ENCODE peak calls at places on chromosomes 1 and 21, in four cellular contexts. Q is OCI-LY7, F is cardiac muscle cell, P is GM23248. J is an unnamed sample. For H3K4me1, the result is how much of the 10 kb centered on the place peaks cover.

GRCh38 chr1:911875-912739 is 11.6 kb upstream of the SAMD11 start:
- DNase-seq in Q (no peak), F (no peak), P (no peak), J (no peak)

GRCh38 chr1:51715369-51715768 is 98.5 kb downstream of the OSBPL9 start:
- DNase-seq in Q (no peak), F (no peak), P (no peak), J (no peak)

GRCh38 chr1:22850681-22851080 is 122.0 kb downstream of the LACTBL1 start:
- DNase-seq in Q (no peak), F (peak), P (no peak), J (no peak)

GRCh38 chr21:15446193-15446592 is 283.6 kb upstream of the USP25 start:
- DNase-seq in Q (no peak), F (peak), P (no peak), J (no peak)

GRCh38 chr1:67771152-67771551 is 62.1 kb downstream of the GNG12 start:
- DNase-seq in Q (peak), F (no peak), P (peak), J (no peak)

GRCh38 chr21:27802816-27803475 is 836.1 kb upstream of the ADAMTS5 start:
- DNase-seq in Q (peak), F (peak), P (peak), J (no peak)

GRCh38 chr21:29091032-29091431 is 17.6 kb upstream of the CCT8 start:
- DNase-seq in Q (no peak), F (peak), P (peak), J (no peak)

GRCh38 chr1:26555550-26555981 is 26.0 kb downstream of the RPS6KA1 start:
- DNase-seq in Q (no peak), F (peak), P (no peak), J (no peak)

GRCh38 chr1:2290595-2291510 is 62.7 kb downstream of the SKI start:
- DNase-seq in Q (peak), F (peak), P (peak), J (peak)

DNA sequence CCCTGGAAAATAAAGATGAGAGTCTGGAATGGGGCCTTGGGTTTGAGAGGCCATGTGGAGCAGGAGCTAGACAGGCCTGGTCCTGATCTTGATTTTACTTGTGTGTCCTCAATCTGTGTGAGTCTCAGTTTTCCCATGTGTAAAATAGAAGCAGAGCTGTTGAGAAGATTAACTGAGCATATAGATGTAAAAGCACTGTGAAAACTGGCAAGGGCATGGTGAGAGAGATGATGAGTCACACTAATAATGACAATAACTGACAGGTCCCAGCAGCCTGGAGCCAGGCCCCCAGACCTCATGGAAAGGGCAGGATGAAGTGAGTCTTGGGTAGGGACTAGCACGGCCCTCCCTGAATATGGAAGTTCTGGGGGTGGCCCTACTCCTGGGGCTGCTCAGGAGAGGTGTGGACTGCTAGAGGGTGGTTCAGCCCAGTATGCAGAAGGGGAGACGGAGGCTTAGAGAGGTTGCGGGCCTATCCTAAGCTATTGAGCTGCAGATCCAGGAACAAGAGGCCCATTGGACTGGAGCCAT is 2.8 kb upstream of the AHDC1 start:
- DNase-seq in Q (no peak), F (no peak), P (peak), J (no peak)
- H3K4me3 ChIP-seq in Q (no peak), F (no peak), P (no peak), J (no peak)

GRCh38 chr1:98086156-98086555 is 165.3 kb upstream of the DPYD start:
- DNase-seq in Q (no peak), F (peak), P (peak), J (no peak)
- H3K27ac ChIP-seq in Q (no peak), F (no peak), P (peak), J (no peak)

DNA sequence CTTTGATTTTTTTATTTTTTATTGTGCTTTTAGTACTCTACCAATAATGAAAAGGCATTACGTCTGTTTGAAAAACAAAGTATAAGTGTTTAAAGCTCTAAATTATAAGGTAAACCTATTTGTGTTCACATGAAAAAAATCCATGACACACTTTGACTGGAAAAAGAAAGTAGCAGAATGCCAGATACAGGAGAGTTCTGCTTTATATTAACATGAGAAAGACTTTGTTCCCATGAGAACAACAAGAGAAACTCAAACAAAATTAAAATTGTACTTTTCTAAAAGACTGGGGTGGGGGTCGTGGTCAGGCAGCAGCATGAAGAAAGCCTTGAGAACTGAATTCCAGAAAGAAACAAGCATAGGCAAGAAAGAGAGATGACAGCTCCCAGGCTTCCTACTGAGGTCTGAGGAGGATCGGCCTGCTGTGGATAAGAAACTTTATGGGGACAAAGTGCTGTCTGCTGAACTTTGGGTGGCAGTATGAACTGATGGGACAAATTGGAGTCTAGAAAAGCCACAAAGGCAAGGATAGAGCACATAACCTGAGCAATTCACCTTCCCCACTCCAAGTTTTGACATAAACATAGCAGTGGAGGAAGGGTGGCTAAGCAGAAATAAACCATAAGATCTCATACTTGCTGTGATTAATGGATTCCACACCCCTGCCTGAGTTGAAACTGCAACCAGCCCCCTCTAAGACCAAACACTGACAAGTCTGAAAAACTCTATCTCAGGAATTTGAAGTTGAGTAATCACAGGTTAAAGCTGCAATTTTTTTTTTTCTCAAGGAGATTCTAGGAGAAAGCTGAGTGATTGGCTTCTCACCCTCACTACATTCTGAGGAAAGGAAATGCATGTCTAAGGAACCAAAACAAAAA is 43.7 kb downstream of the COL6A1 start:
- DNase-seq in Q (no peak), F (peak), P (peak), J (no peak)
- H3K4me1 ChIP-seq in Q (under half), F (under half), P (under half), J (half or more)

GRCh38 chr1:65266501-65266900 is 42.8 kb upstream of the DNAJC6 start:
- DNase-seq in Q (no peak), F (no peak), P (no peak), J (peak)

GRCh38 chr1:65263286-65263685 is 46.1 kb upstream of the DNAJC6 start:
- DNase-seq in Q (no peak), F (no peak), P (no peak), J (no peak)

GRCh38 chr1:65267291-65268087 is 41.9 kb upstream of the DNAJC6 start:
- DNase-seq in Q (no peak), F (no peak), P (no peak), J (peak)

GRCh38 chr1:65265296-65266271 is 43.8 kb upstream of the DNAJC6 start:
- DNase-seq in Q (no peak), F (peak), P (peak), J (peak)

GRCh38 chr1:65264197-65264929 is 45.0 kb upstream of the DNAJC6 start:
- DNase-seq in Q (no peak), F (peak), P (peak), J (peak)
- H3K4me3 ChIP-seq in Q (peak), F (no peak), P (peak), J (peak)

DNA sequence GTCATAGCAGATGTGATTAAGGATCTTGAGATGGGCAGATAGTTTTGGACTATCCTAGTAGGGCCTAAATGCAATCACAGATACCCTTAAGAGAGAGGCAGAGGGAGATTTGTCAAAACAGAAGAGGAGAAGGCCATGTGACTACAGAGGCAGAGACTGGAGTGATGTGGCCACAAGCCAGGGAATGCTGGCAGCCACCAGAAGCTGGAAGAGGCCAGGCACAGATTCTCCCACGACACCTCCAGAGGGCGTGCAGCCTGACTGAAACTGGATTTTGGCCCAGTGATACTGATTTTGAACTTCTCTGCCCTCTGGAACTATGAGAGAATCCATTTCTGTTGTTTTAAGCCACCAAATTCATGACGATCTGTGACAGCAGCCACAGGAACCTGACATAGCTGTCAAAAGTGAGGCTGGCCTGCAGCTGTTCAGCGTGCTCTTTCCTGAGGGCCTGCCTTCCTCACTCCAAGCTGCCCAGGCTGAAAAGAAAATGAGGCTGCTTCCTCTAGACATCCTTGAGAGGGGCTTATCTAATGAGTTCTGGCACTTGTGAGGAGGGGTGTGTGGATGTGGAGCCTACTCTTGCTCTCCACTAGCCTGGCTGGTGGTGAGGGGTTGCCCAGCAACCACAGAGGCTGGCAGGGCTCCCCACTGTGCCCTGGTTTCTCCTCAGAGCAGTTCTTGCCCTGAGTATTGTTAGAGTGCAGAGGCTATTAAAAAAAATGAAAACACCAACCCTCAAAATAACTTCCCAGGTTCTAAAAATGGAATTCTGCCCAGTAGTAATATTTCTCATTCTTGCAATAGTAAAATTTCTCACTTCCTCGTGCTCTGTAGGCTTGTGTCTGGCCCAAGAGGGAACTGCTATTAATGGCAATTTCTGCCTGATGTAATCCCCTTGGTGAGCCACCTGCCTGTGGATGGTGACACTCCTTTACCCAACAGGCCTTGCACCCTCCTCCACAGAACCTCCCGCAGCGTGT is 52.4 kb upstream of the EPS8L3 start:
- DNase-seq in Q (peak), F (peak), P (peak), J (no peak)
- H3K27ac ChIP-seq in Q (peak), F (no peak), P (no peak), J (no peak)

GRCh38 chr1:178665579-178665978 is 59.5 kb upstream of the RALGPS2 start:
- DNase-seq in Q (no peak), F (no peak), P (no peak), J (no peak)

GRCh38 chr1:178664278-178664677 is 60.8 kb upstream of the RALGPS2 start:
- DNase-seq in Q (peak), F (no peak), P (no peak), J (peak)

GRCh38 chr1:178659789-178660208 is 65.2 kb upstream of the RALGPS2 start:
- DNase-seq in Q (peak), F (no peak), P (no peak), J (no peak)

DNA sequence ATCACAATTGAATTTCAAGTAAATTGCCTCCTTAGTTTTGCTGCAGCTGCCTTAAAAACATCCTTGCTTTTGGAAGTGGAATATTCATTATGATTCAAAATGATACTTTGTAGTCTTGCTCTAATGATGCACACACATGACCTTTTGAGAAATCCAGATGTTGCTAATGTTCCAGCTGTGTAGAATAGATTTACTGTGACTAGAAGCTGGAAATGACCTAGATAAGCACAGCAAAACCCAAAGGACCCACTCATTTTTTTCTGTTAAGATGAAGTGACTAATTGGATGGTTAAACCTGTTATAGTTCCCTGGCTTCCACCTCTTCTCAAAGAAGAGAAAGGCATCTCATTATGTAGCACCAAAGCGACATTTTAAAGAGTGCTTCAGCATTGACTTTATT is 64.6 kb upstream of the RALGPS2 start:
- DNase-seq in Q (no peak), F (no peak), P (no peak), J (no peak)
- H3K4me1 ChIP-seq in Q (under half), F (under half), P (under half), J (under half)

DNA sequence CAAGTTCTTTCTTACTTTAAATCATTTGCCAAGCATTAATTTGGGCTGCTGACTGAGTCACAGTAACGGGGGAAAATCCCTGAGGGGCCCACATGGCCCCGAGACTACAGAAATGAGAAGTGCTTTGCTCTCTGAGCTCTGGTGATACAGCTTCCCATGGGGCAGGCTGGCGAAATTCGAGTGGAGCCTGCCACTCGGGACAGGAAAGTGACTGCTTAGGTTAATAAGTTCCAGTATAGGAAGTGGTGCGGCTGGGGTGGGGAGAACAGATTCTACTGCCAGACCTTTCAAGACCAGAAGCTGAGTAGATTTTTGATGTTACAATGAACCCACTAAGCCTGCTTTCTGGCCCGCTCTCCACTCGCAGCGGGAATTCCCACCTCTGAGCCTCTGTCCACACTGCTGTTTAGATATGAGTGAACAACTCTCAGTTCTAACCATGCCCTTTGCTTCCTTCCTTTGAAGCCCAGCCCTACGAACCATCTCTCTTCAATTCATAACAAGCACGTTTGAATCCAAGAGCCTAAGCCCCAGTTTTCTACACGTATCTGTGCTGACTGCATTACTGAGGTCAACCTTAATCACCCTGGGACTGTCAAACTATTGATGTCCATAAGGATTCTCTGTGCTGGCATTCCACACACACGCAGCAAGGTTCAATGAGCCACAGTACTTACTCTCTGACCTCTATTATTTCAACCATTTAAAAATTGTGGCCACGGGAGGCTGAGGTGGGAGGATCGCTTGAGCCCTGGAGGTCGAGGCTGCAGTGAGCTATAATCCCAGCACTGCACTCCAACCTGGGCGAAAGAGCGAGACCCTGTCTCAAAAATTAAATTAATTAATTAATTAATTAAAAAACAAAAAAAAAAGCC is 9.6 kb downstream of the ZBTB17 start:
- DNase-seq in Q (peak), F (no peak), P (peak), J (no peak)
- H3K4me3 ChIP-seq in Q (peak), F (no peak), P (peak), J (no peak)

GRCh38 chr21:45020629-45021427 is 53.6 kb upstream of the ADARB1 start:
- DNase-seq in Q (no peak), F (no peak), P (no peak), J (no peak)
- H3K27ac ChIP-seq in Q (no peak), F (no peak), P (no peak), J (peak)

GRCh38 chr1:154972213-154972516 is 1.6 kb upstream of the SHC1 start:
- DNase-seq in Q (no peak), F (no peak), P (no peak), J (no peak)

GRCh38 chr1:154969246-154969645 is 1.3 kb downstream of the SHC1 start:
- DNase-seq in Q (no peak), F (no peak), P (no peak), J (no peak)

GRCh38 chr1:154971341-154971998 is 923 bp upstream of the SHC1 start:
- DNase-seq in Q (no peak), F (no peak), P (peak), J (no peak)

GRCh38 chr1:154969741-154970452 is 650 bp downstream of the SHC1 start:
- DNase-seq in Q (no peak), F (no peak), P (peak), J (no peak)

DNA sequence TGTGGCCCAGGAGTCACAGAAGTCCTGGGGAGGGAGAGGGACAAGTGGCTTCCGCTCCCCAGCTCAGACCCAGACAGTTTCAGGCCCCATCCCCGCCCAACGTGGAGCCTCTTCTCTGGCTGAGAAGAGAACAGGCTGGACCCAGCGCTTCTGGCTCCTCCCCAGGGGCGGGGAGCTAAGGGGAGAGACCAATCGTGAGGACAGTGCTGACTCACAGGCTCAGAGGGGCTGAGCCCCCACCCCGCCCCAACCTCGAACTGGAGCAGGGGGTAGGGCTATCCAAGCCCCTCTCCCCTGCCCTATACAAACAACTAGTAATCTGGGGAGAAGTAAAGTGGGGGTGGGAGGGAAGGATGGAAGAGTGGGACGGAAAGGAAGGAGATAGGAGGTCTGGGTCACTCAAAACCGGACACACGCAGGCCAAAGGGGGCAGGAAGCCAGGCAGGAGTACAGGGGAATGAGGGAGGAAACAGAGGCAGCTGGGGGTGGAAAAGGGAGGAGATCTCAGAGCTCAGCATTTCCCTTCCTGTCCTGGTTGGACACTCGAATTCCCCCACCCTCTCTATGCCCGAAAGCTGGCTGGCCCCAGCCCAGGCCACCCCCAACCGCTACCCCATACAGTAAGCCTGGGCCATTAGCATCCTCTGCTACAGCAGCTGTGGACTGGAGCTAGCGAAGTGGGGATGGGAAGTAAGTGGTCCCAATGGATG is at the start of gene SHC1:
- DNase-seq in Q (peak), F (peak), P (peak), J (peak)
- H3K4me1 ChIP-seq in Q (under half), F (under half), P (under half), J (half or more)

J was measured in esophagus muscularis mucosa.